ENCODE peak calls at places on chromosomes 6 and 20, in nine cellular contexts. H is neural progenitor cell; X is psoas muscle; I is lung; E is heart right ventricle; P is GM12878; L is CD8-positive, alpha-beta T cell; Q is naive thymus-derived CD4-positive, alpha-beta T cell; J is uterus. G is an unnamed sample. For H3K27me3 and H3K4me1, the result is how much of the 10 kb centered on the place peaks cover.

GRCh38 chr20:34980543-34981213 is 25.0 kb downstream of the MYH7B start:
- DNase-seq in P (no peak), Q (no peak), X (no peak), L (no peak), I (no peak), H (peak), E (peak), J (no peak), G (peak)

GRCh38 chr20:47181056-47181862 is 175.2 kb downstream of the ZMYND8 start:
- DNase-seq in I (no peak), H (peak), E (no peak), X (no peak), P (no peak), L (no peak), J (no peak), Q (no peak), G (no peak)

GRCh38 chr20:4511776-4512175 is 209.9 kb upstream of the PRND start:
- DNase-seq in H (no peak), I (no peak), X (no peak), J (no peak), E (no peak), P (no peak), Q (no peak), L (no peak), G (no peak)

GRCh38 chr6:135940783-135941182 is 89.3 kb downstream of the PDE7B start:
- DNase-seq in I (no peak), X (no peak), H (no peak), P (no peak), J (no peak), E (no peak), L (no peak), Q (no peak), G (no peak)

GRCh38 chr6:125910518-125910917 is 46.1 kb upstream of the HINT3 start:
- DNase-seq in X (no peak), L (no peak), J (no peak), Q (no peak), E (no peak), P (peak), I (no peak), H (no peak), G (no peak)

GRCh38 chr20:40459299-40459698 is 229.7 kb downstream of the MAFB start:
- DNase-seq in E (no peak), P (no peak), X (no peak), Q (no peak), L (no peak), J (no peak), I (no peak), H (no peak), G (no peak)

GRCh38 chr20:8523684-8524083 is 391.6 kb downstream of the PLCB1 start:
- DNase-seq in X (no peak), J (no peak), L (no peak), H (peak), Q (no peak), P (no peak), I (no peak), E (no peak), G (no peak)

GRCh38 chr6:159196430-159196829 is 27.2 kb downstream of the FNDC1 start:
- DNase-seq in L (no peak), X (no peak), Q (no peak), P (no peak), H (no peak), E (no peak), J (no peak), I (no peak), G (no peak)

GRCh38 chr6:72626126-72626525 is 4.3 kb downstream of the KCNQ5 start:
- DNase-seq in H (no peak), X (no peak), I (no peak), P (peak), E (no peak), J (no peak), L (no peak), Q (no peak), G (no peak)

GRCh38 chr20:13212750-13213149 is 8.3 kb upstream of the ISM1 start:
- DNase-seq in Q (no peak), E (no peak), H (no peak), P (no peak), L (no peak), X (no peak), I (no peak), J (no peak), G (no peak)

GRCh38 chr6:3455490-3456394 is 1.1 kb downstream of the SLC22A23 start:
- DNase-seq in E (peak), I (no peak), H (peak), J (peak), L (peak), P (no peak), X (peak), Q (no peak), G (peak)

GRCh38 chr20:18857640-18858039 is 44.1 kb downstream of the SCP2D1 start:
- DNase-seq in J (no peak), Q (no peak), I (no peak), X (no peak), L (no peak), E (no peak), H (no peak), P (no peak), G (no peak)

GRCh38 chr20:63651942-63652191 is 1.4 kb downstream of the STMN3 start:
- DNase-seq in X (no peak), E (no peak), I (no peak), Q (no peak), L (no peak), J (no peak), H (no peak), P (no peak), G (no peak)

GRCh38 chr6:106910999-106911949 is 63.3 kb downstream of the CD24 start:
- DNase-seq in E (no peak), J (no peak), H (no peak), I (no peak), Q (no peak), L (no peak), P (no peak), X (no peak), G (no peak)

GRCh38 chr6:144633886-144634285 is 348.8 kb downstream of the UTRN start:
- DNase-seq in E (no peak), X (no peak), I (no peak), L (no peak), P (no peak), Q (no peak), H (no peak), J (no peak), G (peak)

GRCh38 chr6:92777146-92777740 is 642.1 kb downstream of the EPHA7 start:
- DNase-seq in J (no peak), E (no peak), X (no peak), I (no peak), Q (no peak), L (no peak), P (no peak), H (peak), G (no peak)

GRCh38 chr20:33862709-33863403 is 51.7 kb downstream of the CHMP4B start:
- DNase-seq in Q (no peak), E (peak), J (peak), P (no peak), H (peak), L (peak), I (peak), X (peak), G (peak)

GRCh38 chr6:35372633-35373032 is 30.3 kb downstream of the PPARD start:
- DNase-seq in J (no peak), I (no peak), E (no peak), P (no peak), H (no peak), Q (no peak), L (no peak), X (no peak), G (no peak)

GRCh38 chr6:35371494-35372262 is 29.3 kb downstream of the PPARD start:
- DNase-seq in L (no peak), P (no peak), I (no peak), Q (no peak), J (no peak), X (no peak), E (no peak), H (no peak), G (no peak)

GRCh38 chr6:35368038-35368887 is 25.9 kb downstream of the PPARD start:
- DNase-seq in Q (no peak), P (no peak), I (no peak), L (no peak), X (no peak), E (no peak), H (no peak), J (no peak), G (no peak)

GRCh38 chr6:35370799-35371493 is 28.6 kb downstream of the PPARD start:
- DNase-seq in H (no peak), Q (no peak), L (no peak), P (no peak), J (no peak), X (no peak), E (peak), I (peak), G (no peak)

DNA sequence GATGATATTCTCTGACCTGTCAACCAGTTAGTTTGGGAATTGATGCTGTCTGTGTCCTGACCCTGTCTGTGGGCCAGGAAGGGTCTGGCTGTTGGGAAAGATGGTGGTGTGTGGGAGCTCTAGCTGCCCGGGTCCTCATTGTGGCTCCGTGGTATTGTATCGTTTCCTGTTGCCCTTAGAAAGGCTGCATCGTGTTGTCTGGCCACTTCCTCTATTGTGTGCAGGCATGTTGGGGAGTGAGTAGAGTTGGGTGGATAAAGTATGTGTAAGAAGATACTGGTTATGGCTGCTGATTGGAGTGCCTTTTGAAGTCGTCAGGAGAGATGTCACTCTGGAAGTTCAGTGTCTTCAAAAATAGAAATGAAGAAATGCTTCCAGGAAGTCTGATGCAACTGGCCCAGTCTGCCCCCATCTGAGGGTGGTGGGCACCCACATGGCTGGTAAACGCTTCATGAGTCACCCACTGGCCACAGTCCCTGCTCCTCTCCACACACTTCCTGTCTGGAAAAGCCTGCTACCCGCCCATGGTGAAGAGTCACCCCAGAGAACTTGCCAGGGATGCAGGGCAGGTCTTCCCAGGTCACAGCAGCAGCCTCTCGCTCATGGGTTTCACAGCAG is 27.9 kb downstream of the PPARD start:
- DNase-seq in L (peak), X (peak), E (peak), P (no peak), I (peak), H (no peak), Q (no peak), J (peak), G (peak)
- H3K4me3 ChIP-seq in L (peak), X (no peak), E (no peak), P (peak), I (no peak), H (no peak), Q (peak), J (no peak), G (no peak)

GRCh38 chr6:15244605-15245360 is 1.1 kb upstream of the JARID2 start:
- DNase-seq in L (no peak), X (peak), I (peak), H (peak), P (no peak), Q (peak), J (peak), E (peak), G (peak)

GRCh38 chr6:15239606-15240364 is 6.1 kb upstream of the JARID2 start:
- DNase-seq in E (no peak), I (no peak), J (no peak), L (no peak), Q (no peak), X (no peak), H (no peak), P (no peak), G (no peak)

GRCh38 chr6:15242937-15243614 is 2.8 kb upstream of the JARID2 start:
- DNase-seq in X (no peak), L (no peak), I (no peak), P (no peak), E (no peak), J (no peak), Q (no peak), H (peak), G (no peak)

GRCh38 chr6:15243994-15244604 is 1.8 kb upstream of the JARID2 start:
- DNase-seq in P (no peak), L (no peak), J (peak), Q (no peak), H (peak), I (no peak), E (no peak), X (no peak), G (no peak)

GRCh38 chr6:15242503-15242902 is 3.4 kb upstream of the JARID2 start:
- DNase-seq in H (no peak), Q (no peak), J (no peak), P (no peak), I (no peak), L (no peak), X (no peak), E (no peak), G (no peak)
- H3K27me3 ChIP-seq in H (under half), Q (under half), J (under half), P (under half), I (under half), L (under half), X (under half), E (under half), G (under half)

GRCh38 chr6:30721198-30722024 is 1.3 kb downstream of the TUBB start:
- DNase-seq in E (peak), P (no peak), L (peak), H (peak), J (peak), Q (peak), I (peak), X (peak), G (peak)

GRCh38 chr6:30722280-30723112 is 2.3 kb downstream of the TUBB start:
- DNase-seq in Q (peak), J (peak), H (peak), E (peak), X (peak), P (no peak), L (peak), I (peak), G (peak)

GRCh38 chr6:30719356-30719755 is 796 bp upstream of the TUBB start:
- DNase-seq in X (no peak), J (no peak), L (no peak), H (peak), P (no peak), Q (no peak), E (no peak), I (no peak), G (no peak)

GRCh38 chr6:30719791-30720737 is at the start of gene TUBB:
- DNase-seq in X (peak), I (peak), J (peak), P (peak), E (peak), L (peak), H (peak), Q (peak), G (peak)

DNA sequence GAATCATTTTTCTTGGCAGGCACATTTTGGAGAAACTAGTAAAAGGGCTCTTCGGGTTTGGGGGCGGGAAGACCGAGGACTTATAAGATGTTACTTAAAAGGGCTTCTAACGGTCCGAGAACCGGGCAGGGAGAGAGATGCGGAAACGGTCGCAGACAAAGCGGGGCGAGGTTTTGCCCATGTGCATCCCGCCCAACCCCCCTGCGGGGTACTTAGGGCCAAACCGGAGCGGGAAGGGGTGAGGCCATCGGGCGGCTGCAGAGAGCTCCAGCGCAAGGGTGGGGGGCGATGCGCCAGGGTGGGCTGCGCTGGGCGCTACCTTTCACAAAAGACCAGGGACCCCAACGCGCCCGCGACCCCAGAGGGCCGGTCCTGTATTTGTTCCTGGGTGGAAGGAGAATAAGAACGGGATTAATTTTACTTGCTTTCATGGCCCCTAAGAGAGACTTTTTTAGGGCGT is 616 bp downstream of the TUBB start:
- DNase-seq in P (no peak), Q (peak), X (peak), J (peak), H (peak), E (peak), I (peak), L (peak), G (peak)
- H3K4me1 ChIP-seq in P (under half), Q (under half), X (under half), J (under half), H (under half), E (half or more), I (under half), L (under half), G (under half)

GRCh38 chr6:167229586-167229985 is 61.5 kb upstream of the UNC93A start:
- DNase-seq in L (no peak), I (no peak), J (no peak), E (no peak), X (no peak), Q (no peak), P (no peak), H (no peak), G (no peak)
- H3K4me3 ChIP-seq in L (no peak), I (no peak), J (no peak), E (no peak), X (no peak), Q (no peak), P (no peak), H (no peak), G (no peak)

DNA sequence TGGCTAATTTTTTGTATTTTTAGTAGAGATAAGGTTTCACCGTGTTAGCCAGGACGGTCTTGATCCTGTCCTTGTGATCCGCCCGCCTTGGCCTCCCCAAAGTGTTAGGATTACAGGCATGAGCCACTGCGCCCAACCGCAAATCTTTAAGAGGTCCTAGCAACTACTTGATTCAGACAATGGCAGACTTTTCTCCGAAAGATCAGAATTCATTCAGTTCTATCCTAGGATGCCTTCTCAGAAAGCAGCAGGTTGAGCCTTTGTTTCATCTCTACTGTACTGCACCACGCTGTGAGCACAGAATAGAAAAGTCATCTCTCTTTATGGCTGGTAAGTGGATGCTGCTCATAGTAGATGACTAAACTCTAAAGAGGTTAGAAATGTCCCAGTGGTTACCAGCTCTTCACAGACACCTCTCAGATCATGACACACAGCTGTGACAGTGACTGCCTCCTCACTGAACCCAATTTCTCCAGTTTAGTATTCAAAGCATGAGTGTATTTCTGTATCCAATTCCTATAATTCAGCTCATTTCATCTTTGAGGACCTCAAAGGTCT is 6.0 kb upstream of the HSF2 start:
- DNase-seq in H (peak), E (no peak), L (no peak), J (no peak), P (no peak), Q (no peak), X (no peak), I (no peak), G (no peak)
- H3K27me3 ChIP-seq in H (half or more), E (under half), L (under half), J (under half), P (under half), Q (under half), X (under half), I (under half), G (under half)

DNA sequence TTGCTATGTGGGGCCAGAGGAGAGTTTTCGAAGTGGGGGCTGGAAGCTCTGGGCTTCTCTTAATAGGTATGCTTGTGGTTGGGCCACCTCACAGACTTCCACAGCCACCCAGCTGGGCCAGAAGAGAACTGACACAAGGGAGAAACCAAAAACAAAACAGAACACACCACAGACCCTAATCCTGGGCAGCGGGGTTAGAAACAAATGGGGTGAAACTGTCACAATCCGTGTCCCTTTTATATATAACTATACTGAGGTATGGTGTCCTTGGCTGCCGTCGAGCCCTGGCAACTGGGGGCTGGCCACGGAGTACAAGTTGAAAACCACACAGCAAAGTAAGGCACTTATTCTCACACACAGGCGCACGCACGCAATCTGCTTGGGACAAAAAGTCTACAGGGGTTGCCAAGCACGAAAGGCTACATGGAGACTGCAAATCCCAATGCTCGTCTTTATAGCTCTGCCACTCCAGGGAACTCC is 78.3 kb downstream of the TRAM2 start:
- DNase-seq in L (no peak), X (no peak), I (no peak), P (peak), H (no peak), J (no peak), E (no peak), Q (no peak), G (peak)
- H3K4me1 ChIP-seq in L (under half), X (under half), I (under half), P (half or more), H (under half), J (under half), E (under half), Q (under half), G (under half)

DNA sequence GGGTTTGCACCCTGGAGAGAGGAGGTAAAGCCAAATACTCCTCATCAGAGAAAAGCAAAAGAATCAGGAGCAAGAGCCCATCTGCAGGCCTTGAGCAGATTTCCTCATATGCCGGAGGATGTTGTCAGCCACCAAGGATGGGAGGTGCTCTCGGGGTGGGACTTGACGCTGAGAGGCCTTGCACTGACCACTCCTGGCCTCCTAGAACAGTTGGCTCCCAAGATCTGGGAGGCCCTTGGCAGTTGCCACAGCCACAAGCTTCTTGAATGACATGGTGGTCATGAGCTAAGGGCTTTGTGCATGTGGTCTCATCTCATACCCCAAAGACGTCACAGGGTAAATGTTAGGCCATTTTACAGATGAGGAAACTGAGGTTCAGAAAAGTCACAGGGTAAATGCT is 75.2 kb upstream of the PMEPA1 start:
- DNase-seq in L (no peak), H (no peak), P (no peak), Q (no peak), E (no peak), J (no peak), X (no peak), I (no peak), G (no peak)
- H3K4me3 ChIP-seq in L (no peak), H (no peak), P (no peak), Q (no peak), E (no peak), J (no peak), X (no peak), I (no peak), G (no peak)

GRCh38 chr20:44790994-44791393 is 19.4 kb downstream of the RIMS4 start:
- DNase-seq in E (no peak), P (no peak), H (no peak), I (no peak), X (no peak), Q (no peak), J (no peak), L (no peak), G (no peak)
- H3K27me3 ChIP-seq in E (under half), P (under half), H (under half), I (under half), X (under half), Q (under half), J (under half), L (under half), G (under half)

G was measured in right cardiac atrium.